ENCODE peak calls at places on chromosomes 1 and 21, in five cellular contexts. G is IMR-90, F is astrocyte, S is psoas muscle, B is heart left ventricle. W is an unnamed sample.

GRCh38 chr1:230709619-230710542 is 4.0 kb downstream of the AGT start:
- DNase-seq in B (no peak), S (no peak), G (no peak), F (no peak), W (no peak)

GRCh38 chr1:162905174-162905573 is 44.2 kb upstream of the CCDC190 start:
- DNase-seq in B (no peak), F (no peak), G (no peak), S (no peak), W (no peak)

GRCh38 chr1:44792736-44793502 is 4.9 kb upstream of the BEST4 start:
- DNase-seq in S (no peak), B (no peak), F (no peak), G (no peak), W (no peak)

GRCh38 chr21:25464275-25464674 is 143.0 kb downstream of the MRPL39 start:
- DNase-seq in F (no peak), B (no peak), G (no peak), S (no peak), W (no peak)

GRCh38 chr1:215710340-215710971 is 143.4 kb downstream of the KCTD3 start:
- DNase-seq in S (no peak), G (peak), B (no peak), F (peak), W (no peak)

GRCh38 chr1:25056536-25056935 is 126.5 kb upstream of the RUNX3 start:
- DNase-seq in S (no peak), G (no peak), F (no peak), B (no peak), W (no peak)

GRCh38 chr1:31571340-31572295 is 4.7 kb upstream of the TINAGL1 start:
- DNase-seq in F (no peak), G (no peak), B (no peak), S (no peak), W (no peak)

GRCh38 chr1:26994020-26994745 is 691 bp downstream of the TRNP1 start:
- DNase-seq in F (no peak), G (no peak), S (no peak), B (no peak), W (no peak)

GRCh38 chr1:24643362-24644346 is 552 bp downstream of the SRRM1 start:
- DNase-seq in F (no peak), G (no peak), B (no peak), S (no peak), W (no peak)

GRCh38 chr1:245988393-245989078 is 518.5 kb downstream of the SMYD3 start:
- DNase-seq in S (no peak), F (no peak), G (no peak), B (no peak), W (no peak)

GRCh38 chr1:42173155-42173933 is 8.8 kb upstream of the GUCA2A start:
- DNase-seq in B (peak), S (peak), F (peak), G (peak), W (no peak)

GRCh38 chr1:224168859-224169380 is 14.1 kb upstream of the DEGS1 start:
- DNase-seq in B (peak), F (peak), S (no peak), G (peak), W (no peak)

GRCh38 chr21:26444646-26445045 is 128.4 kb downstream of the CYYR1 start:
- DNase-seq in G (no peak), S (no peak), F (no peak), B (no peak), W (no peak)

GRCh38 chr1:2470290-2471158 is 5.6 kb upstream of the PLCH2 start:
- DNase-seq in S (no peak), G (no peak), F (no peak), B (no peak), W (no peak)

GRCh38 chr1:6026095-6026809 is 19.4 kb upstream of the KCNAB2 start:
- DNase-seq in S (peak), G (peak), F (no peak), B (peak), W (peak)

GRCh38 chr1:45617618-45618017 is 6.2 kb downstream of the CCDC17 start:
- DNase-seq in F (peak), S (no peak), B (no peak), G (peak), W (no peak)

DNA sequence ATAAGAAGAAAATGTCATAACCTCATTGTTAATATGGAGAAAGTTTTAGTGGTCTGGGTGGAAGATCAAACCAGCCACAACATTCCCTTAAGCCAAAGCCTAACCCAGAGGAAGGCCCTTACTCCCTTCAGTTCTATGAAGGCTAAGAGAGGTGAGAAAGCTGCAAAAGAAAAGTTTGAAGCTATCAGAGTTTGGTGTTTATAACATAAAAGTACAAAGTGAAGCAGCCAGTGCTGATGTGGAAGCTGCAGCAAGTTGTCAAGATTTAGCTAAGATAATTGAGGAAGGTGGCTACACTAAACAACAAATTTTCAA is 67.6 kb upstream of the BCL9 start:
- DNase-seq in S (no peak), B (no peak), F (no peak), G (no peak), W (no peak)
- TF ChIP-seq CTCF in S (no peak), B (no peak), F (no peak), G (no peak), W (no peak)

DNA sequence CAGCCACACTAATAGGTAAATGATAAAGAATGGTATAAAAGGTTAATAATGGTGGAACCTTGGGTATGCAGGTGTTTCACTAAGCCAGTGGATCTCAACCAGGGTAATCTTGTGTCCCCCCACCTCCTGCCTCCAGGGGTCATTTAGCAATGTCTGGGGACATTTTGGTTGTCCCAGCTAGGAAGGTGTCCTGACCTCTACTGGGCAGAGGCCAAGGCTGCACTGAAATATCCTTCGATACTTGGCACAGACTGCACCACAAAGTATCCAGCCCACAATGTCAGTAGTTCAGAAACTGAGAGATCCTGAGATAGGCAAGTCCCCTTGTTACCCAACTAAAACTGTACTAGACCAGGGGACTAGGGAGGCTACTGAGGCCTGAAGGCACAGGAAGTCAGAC is 113.6 kb upstream of the TIAM1 start:
- DNase-seq in F (no peak), G (no peak), B (no peak), S (no peak), W (no peak)
- TF ChIP-seq CTCF in F (no peak), G (no peak), B (no peak), S (no peak), W (no peak)

GRCh38 chr1:193264313-193265065 is 78.1 kb upstream of the B3GALT2 start:
- DNase-seq in G (peak), B (no peak), S (no peak), F (peak), W (no peak)

GRCh38 chr1:193260056-193260750 is 73.8 kb upstream of the B3GALT2 start:
- DNase-seq in B (no peak), S (no peak), G (peak), F (no peak), W (no peak)

GRCh38 chr1:193259619-193260018 is 73.2 kb upstream of the B3GALT2 start:
- DNase-seq in S (no peak), G (no peak), F (no peak), B (no peak), W (no peak)

GRCh38 chr1:193260925-193261324 is 74.5 kb upstream of the B3GALT2 start:
- DNase-seq in S (no peak), F (no peak), G (no peak), B (no peak), W (no peak)

GRCh38 chr1:193262661-193263060 is 76.2 kb upstream of the B3GALT2 start:
- DNase-seq in S (no peak), F (no peak), G (no peak), B (no peak), W (no peak)
- TF ChIP-seq CTCF in S (no peak), F (no peak), G (no peak), B (no peak), W (no peak)

GRCh38 chr1:161404051-161404597 is 36.4 kb upstream of the CFAP126 start:
- DNase-seq in F (no peak), G (no peak), B (no peak), S (no peak), W (no peak)

GRCh38 chr1:161402446-161402845 is 34.8 kb upstream of the CFAP126 start:
- DNase-seq in S (no peak), F (no peak), B (no peak), G (peak), W (no peak)

GRCh38 chr1:161398900-161399256 is 31.2 kb upstream of the CFAP126 start:
- DNase-seq in G (no peak), F (no peak), B (no peak), S (no peak), W (no peak)

DNA sequence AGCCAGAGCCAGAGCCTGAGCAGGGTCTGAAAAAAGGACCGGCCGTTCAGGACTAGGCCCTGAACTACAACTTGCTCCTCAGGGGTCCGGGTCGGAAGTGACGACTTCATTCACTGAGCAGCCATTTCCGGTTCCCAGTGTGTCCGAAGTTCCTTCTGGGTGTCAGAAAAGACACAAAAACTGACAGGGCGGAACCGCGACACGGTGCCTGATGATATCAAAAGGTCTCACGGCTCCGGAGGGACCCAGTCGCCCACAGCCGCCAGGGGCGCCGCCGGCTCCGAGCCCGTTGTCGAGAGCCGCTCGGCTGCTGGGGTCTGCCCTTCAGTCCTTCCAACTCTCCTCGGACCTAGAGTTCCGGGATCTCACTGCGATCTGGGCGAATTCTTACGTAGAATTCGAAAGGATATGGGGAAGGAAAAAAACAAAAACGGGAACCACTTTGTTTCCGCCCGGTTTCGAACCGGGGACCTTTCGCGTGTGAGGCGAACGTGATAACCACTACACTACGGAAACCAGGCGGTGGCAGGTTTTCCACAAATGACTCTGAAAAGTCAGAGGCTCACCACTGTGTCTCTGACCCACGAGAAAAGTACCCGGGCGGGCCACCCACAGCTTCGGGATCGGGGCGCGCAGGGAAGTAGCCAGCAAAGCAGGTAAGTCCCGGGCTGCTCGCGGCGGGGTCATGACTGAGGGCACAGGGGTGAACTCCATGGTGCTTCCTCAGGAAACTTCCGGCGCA is 31.8 kb upstream of the CFAP126 start:
- DNase-seq in S (peak), F (peak), G (peak), B (peak), W (peak)
- TF ChIP-seq CTCF in S (peak), F (peak), G (peak), B (peak), W (peak)

W was measured in gastrocnemius medialis.